ENCODE peak calls at places on chromosomes 2 and 18, in four cellular contexts. N is NCI-H524 treated with DMSO at 0.1 percent for 48 hours, K is breast epithelium, P is right cardiac atrium. Q is an unnamed sample.

GRCh38 chr18:21134895-21135294 is 23.3 kb upstream of the ROCK1 start:
- DNase-seq in N (no peak), K (no peak), P (no peak), Q (no peak)

GRCh38 chr18:58730618-58731017 is 59.4 kb downstream of the MALT1 start:
- DNase-seq in N (no peak), K (no peak), P (no peak), Q (no peak)

GRCh38 chr2:170362313-170362795 is 184.4 kb downstream of the MYO3B start:
- DNase-seq in N (no peak), K (no peak), P (no peak), Q (no peak)

GRCh38 chr2:62382122-62382521 is 123.9 kb downstream of the TMEM17 start:
- DNase-seq in N (no peak), K (no peak), P (no peak), Q (no peak)

GRCh38 chr2:58502931-58503330 is 261.8 kb upstream of the FANCL start:
- DNase-seq in N (no peak), K (no peak), P (no peak), Q (no peak)

GRCh38 chr2:85862426-85862825 is 26.4 kb downstream of the ST3GAL5 start:
- DNase-seq in N (no peak), K (no peak), P (no peak), Q (no peak)

GRCh38 chr2:162243305-162243693 is at the start of gene FAP:
- DNase-seq in N (no peak), K (no peak), P (no peak), Q (peak)

GRCh38 chr2:182642328-182642727 is 73.7 kb upstream of the DNAJC10 start:
- DNase-seq in N (peak), K (no peak), P (peak), Q (peak)

GRCh38 chr2:151338115-151338514 is 19.3 kb upstream of the TNFAIP6 start:
- DNase-seq in N (no peak), K (no peak), P (no peak), Q (no peak)

GRCh38 chr2:239561448-239562001 is 160.7 kb upstream of the HDAC4 start:
- DNase-seq in N (no peak), K (peak), P (no peak), Q (no peak)

GRCh38 chr18:62224229-62224628 is 37.2 kb downstream of the RELCH start:
- DNase-seq in N (no peak), K (no peak), P (no peak), Q (no peak)

GRCh38 chr2:196914867-196915465 is 11.5 kb downstream of the PGAP1 start:
- DNase-seq in N (no peak), K (no peak), P (no peak), Q (no peak)

GRCh38 chr2:235406420-235406819 is 87.4 kb upstream of the AGAP1 start:
- DNase-seq in N (no peak), K (peak), P (no peak), Q (no peak)

GRCh38 chr2:181517685-181518301 is 60.6 kb downstream of the ITGA4 start:
- DNase-seq in N (no peak), K (no peak), P (no peak), Q (peak)

GRCh38 chr2:26633351-26633945 is 7.7 kb downstream of the CIB4 start:
- DNase-seq in N (no peak), K (no peak), P (no peak), Q (no peak)

GRCh38 chr2:158620656-158621055 is 163.9 kb downstream of the PKP4 start:
- DNase-seq in N (no peak), K (no peak), P (no peak), Q (no peak)

GRCh38 chr18:22667158-22667557 is 249.4 kb upstream of the CTAGE1 start:
- DNase-seq in N (no peak), K (no peak), P (no peak), Q (no peak)

GRCh38 chr2:173891315-173892037 is 73.7 kb downstream of the SP3 start:
- DNase-seq in N (no peak), K (no peak), P (no peak), Q (no peak)

GRCh38 chr2:74232426-74232825 is 34.0 kb downstream of the MTHFD2 start:
- DNase-seq in N (no peak), K (no peak), P (no peak), Q (no peak)

GRCh38 chr2:31729442-31730092 is 148.8 kb upstream of the SRD5A2 start:
- DNase-seq in N (peak), K (no peak), P (no peak), Q (no peak)

GRCh38 chr2:99707592-99707991 is 217.8 kb upstream of the REV1 start:
- DNase-seq in N (no peak), K (no peak), P (no peak), Q (no peak)

GRCh38 chr2:17747684-17748452 is 5.7 kb downstream of the SMC6 start:
- DNase-seq in N (no peak), K (no peak), P (no peak), Q (no peak)

Q was measured in DMS 273 treated with DMSO at 0.1 percent for 48 hours.